ENCODE peak calls at places on chromosomes 13 and 19, in ten cellular contexts. One of them, this sample, is unnamed.

GRCh38 chr13:51122868-51123267 is 11.8 kb upstream of the C13orf42 start:
- DNase-seq in fibroblast of lung: no peak
- DNase-seq in NCI-H1105: no peak
- DNase-seq in GM23338: no peak
- DNase-seq in GM03348: no peak
- DNase-seq in right atrium auricular region: no peak
- DNase-seq in sciatic nerve: no peak
- DNase-seq in AG10803: no peak
- DNase-seq in NCI-H2029 treated with DMSO at 0.1 percent for 48 hours: no peak
- DNase-seq in mammary epithelial cell: no peak
- DNase-seq in this sample: no peak

GRCh38 chr13:106373304-106373988 is 162.0 kb downstream of the EFNB2 start:
- DNase-seq in GM03348: no peak
- DNase-seq in right atrium auricular region: no peak
- DNase-seq in NCI-H1105: peak
- DNase-seq in AG10803: no peak
- DNase-seq in GM23338: no peak
- DNase-seq in NCI-H2029 treated with DMSO at 0.1 percent for 48 hours: no peak
- DNase-seq in sciatic nerve: no peak
- DNase-seq in fibroblast of lung: peak
- DNase-seq in mammary epithelial cell: no peak
- DNase-seq in this sample: no peak

GRCh38 chr13:91889641-91890040 is 491.2 kb downstream of the GPC5 start:
- DNase-seq in fibroblast of lung: no peak
- DNase-seq in NCI-H2029 treated with DMSO at 0.1 percent for 48 hours: no peak
- DNase-seq in AG10803: no peak
- DNase-seq in right atrium auricular region: no peak
- DNase-seq in mammary epithelial cell: no peak
- DNase-seq in sciatic nerve: no peak
- DNase-seq in GM23338: no peak
- DNase-seq in NCI-H1105: no peak
- DNase-seq in GM03348: no peak
- DNase-seq in this sample: no peak

GRCh38 chr19:33552191-33552927 is 30.8 kb upstream of the PEPD start:
- DNase-seq in GM03348: no peak
- DNase-seq in GM23338: no peak
- DNase-seq in NCI-H1105: no peak
- DNase-seq in AG10803: no peak
- DNase-seq in sciatic nerve: peak
- DNase-seq in NCI-H2029 treated with DMSO at 0.1 percent for 48 hours: no peak
- DNase-seq in mammary epithelial cell: no peak
- DNase-seq in fibroblast of lung: no peak
- DNase-seq in right atrium auricular region: no peak
- DNase-seq in this sample: no peak

GRCh38 chr19:40420766-40421467 is 4.9 kb downstream of the SERTAD1 start:
- DNase-seq in GM03348: peak
- DNase-seq in AG10803: peak
- DNase-seq in GM23338: peak
- DNase-seq in sciatic nerve: peak
- DNase-seq in NCI-H1105: peak
- DNase-seq in mammary epithelial cell: peak
- DNase-seq in fibroblast of lung: peak
- DNase-seq in NCI-H2029 treated with DMSO at 0.1 percent for 48 hours: peak
- DNase-seq in right atrium auricular region: peak
- DNase-seq in this sample: peak

GRCh38 chr13:48635478-48635877 is 18.3 kb upstream of the CYSLTR2 start:
- DNase-seq in right atrium auricular region: no peak
- DNase-seq in fibroblast of lung: no peak
- DNase-seq in GM23338: no peak
- DNase-seq in NCI-H2029 treated with DMSO at 0.1 percent for 48 hours: no peak
- DNase-seq in AG10803: no peak
- DNase-seq in GM03348: no peak
- DNase-seq in sciatic nerve: no peak
- DNase-seq in NCI-H1105: no peak
- DNase-seq in mammary epithelial cell: no peak
- DNase-seq in this sample: no peak

GRCh38 chr19:1016647-1017114 is 4.2 kb downstream of the TMEM259 start:
- DNase-seq in GM23338: no peak
- DNase-seq in GM03348: peak
- DNase-seq in NCI-H2029 treated with DMSO at 0.1 percent for 48 hours: no peak
- DNase-seq in AG10803: peak
- DNase-seq in sciatic nerve: no peak
- DNase-seq in NCI-H1105: no peak
- DNase-seq in fibroblast of lung: peak
- DNase-seq in right atrium auricular region: no peak
- DNase-seq in mammary epithelial cell: peak
- DNase-seq in this sample: peak

GRCh38 chr19:33718668-33719259 is 77.9 kb upstream of the KCTD15 start:
- DNase-seq in sciatic nerve: no peak
- DNase-seq in NCI-H2029 treated with DMSO at 0.1 percent for 48 hours: no peak
- DNase-seq in GM03348: no peak
- DNase-seq in mammary epithelial cell: no peak
- DNase-seq in NCI-H1105: no peak
- DNase-seq in right atrium auricular region: no peak
- DNase-seq in GM23338: no peak
- DNase-seq in AG10803: no peak
- DNase-seq in fibroblast of lung: no peak
- DNase-seq in this sample: no peak

GRCh38 chr19:2149980-2150793 is 1.2 kb downstream of the AP3D1 start:
- DNase-seq in fibroblast of lung: no peak
- DNase-seq in right atrium auricular region: no peak
- DNase-seq in GM23338: peak
- DNase-seq in NCI-H2029 treated with DMSO at 0.1 percent for 48 hours: no peak
- DNase-seq in GM03348: peak
- DNase-seq in mammary epithelial cell: peak
- DNase-seq in sciatic nerve: no peak
- DNase-seq in AG10803: peak
- DNase-seq in NCI-H1105: no peak
- DNase-seq in this sample: no peak

GRCh38 chr19:9986787-9987281 is 23.5 kb downstream of the COL5A3 start:
- DNase-seq in NCI-H2029 treated with DMSO at 0.1 percent for 48 hours: no peak
- DNase-seq in fibroblast of lung: peak
- DNase-seq in mammary epithelial cell: no peak
- DNase-seq in NCI-H1105: no peak
- DNase-seq in GM23338: peak
- DNase-seq in right atrium auricular region: peak
- DNase-seq in sciatic nerve: no peak
- DNase-seq in AG10803: peak
- DNase-seq in GM03348: peak
- DNase-seq in this sample: peak

GRCh38 chr19:55620410-55620809 is 4.0 kb downstream of the ZNF784 start:
- DNase-seq in mammary epithelial cell: no peak
- DNase-seq in sciatic nerve: no peak
- DNase-seq in GM23338: no peak
- DNase-seq in NCI-H2029 treated with DMSO at 0.1 percent for 48 hours: no peak
- DNase-seq in GM03348: no peak
- DNase-seq in fibroblast of lung: no peak
- DNase-seq in right atrium auricular region: no peak
- DNase-seq in NCI-H1105: no peak
- DNase-seq in AG10803: peak
- DNase-seq in this sample: no peak

GRCh38 chr19:48338802-48339660 is 13.7 kb downstream of the EMP3 start:
- DNase-seq in mammary epithelial cell: no peak
- DNase-seq in NCI-H1105: no peak
- DNase-seq in right atrium auricular region: no peak
- DNase-seq in AG10803: no peak
- DNase-seq in GM03348: no peak
- DNase-seq in NCI-H2029 treated with DMSO at 0.1 percent for 48 hours: no peak
- DNase-seq in fibroblast of lung: no peak
- DNase-seq in sciatic nerve: no peak
- DNase-seq in GM23338: no peak
- DNase-seq in this sample: no peak

GRCh38 chr13:80126382-80127068 is 214.4 kb downstream of the SPRY2 start:
- DNase-seq in GM03348: no peak
- DNase-seq in right atrium auricular region: no peak
- DNase-seq in AG10803: no peak
- DNase-seq in fibroblast of lung: no peak
- DNase-seq in sciatic nerve: no peak
- DNase-seq in mammary epithelial cell: no peak
- DNase-seq in NCI-H1105: no peak
- DNase-seq in GM23338: no peak
- DNase-seq in NCI-H2029 treated with DMSO at 0.1 percent for 48 hours: no peak
- DNase-seq in this sample: no peak

GRCh38 chr13:27549406-27549981 is 70.8 kb downstream of the LNX2 start:
- DNase-seq in AG10803: no peak
- DNase-seq in fibroblast of lung: no peak
- DNase-seq in mammary epithelial cell: peak
- DNase-seq in NCI-H1105: no peak
- DNase-seq in GM23338: no peak
- DNase-seq in sciatic nerve: no peak
- DNase-seq in NCI-H2029 treated with DMSO at 0.1 percent for 48 hours: peak
- DNase-seq in GM03348: no peak
- DNase-seq in right atrium auricular region: no peak
- DNase-seq in this sample: no peak

GRCh38 chr13:113843063-113843654 is 20.7 kb downstream of the GAS6 start:
- DNase-seq in GM23338: no peak
- DNase-seq in right atrium auricular region: no peak
- DNase-seq in sciatic nerve: no peak
- DNase-seq in mammary epithelial cell: no peak
- DNase-seq in GM03348: no peak
- DNase-seq in NCI-H2029 treated with DMSO at 0.1 percent for 48 hours: no peak
- DNase-seq in AG10803: no peak
- DNase-seq in NCI-H1105: no peak
- DNase-seq in fibroblast of lung: no peak
- DNase-seq in this sample: no peak

GRCh38 chr13:33052446-33052845 is 36.2 kb downstream of the KL start:
- DNase-seq in AG10803: peak
- DNase-seq in mammary epithelial cell: no peak
- DNase-seq in GM23338: no peak
- DNase-seq in sciatic nerve: no peak
- DNase-seq in NCI-H2029 treated with DMSO at 0.1 percent for 48 hours: no peak
- DNase-seq in fibroblast of lung: peak
- DNase-seq in NCI-H1105: no peak
- DNase-seq in right atrium auricular region: no peak
- DNase-seq in GM03348: peak
- DNase-seq in this sample: peak

GRCh38 chr13:47277774-47278173 is 380.9 kb upstream of the HTR2A start:
- DNase-seq in right atrium auricular region: no peak
- DNase-seq in sciatic nerve: no peak
- DNase-seq in AG10803: peak
- DNase-seq in GM03348: peak
- DNase-seq in NCI-H1105: no peak
- DNase-seq in fibroblast of lung: peak
- DNase-seq in mammary epithelial cell: peak
- DNase-seq in NCI-H2029 treated with DMSO at 0.1 percent for 48 hours: no peak
- DNase-seq in GM23338: no peak
- DNase-seq in this sample: no peak

GRCh38 chr13:94251801-94252200 is 227.7 kb downstream of the DCT start:
- DNase-seq in NCI-H2029 treated with DMSO at 0.1 percent for 48 hours: no peak
- DNase-seq in right atrium auricular region: no peak
- DNase-seq in AG10803: peak
- DNase-seq in NCI-H1105: no peak
- DNase-seq in GM03348: peak
- DNase-seq in GM23338: no peak
- DNase-seq in fibroblast of lung: peak
- DNase-seq in sciatic nerve: no peak
- DNase-seq in mammary epithelial cell: no peak
- DNase-seq in this sample: peak

GRCh38 chr19:21321134-21321533 is 8.1 kb downstream of the ZNF708 start:
- DNase-seq in NCI-H1105: no peak
- DNase-seq in right atrium auricular region: no peak
- DNase-seq in GM03348: no peak
- DNase-seq in AG10803: no peak
- DNase-seq in GM23338: no peak
- DNase-seq in sciatic nerve: no peak
- DNase-seq in fibroblast of lung: no peak
- DNase-seq in NCI-H2029 treated with DMSO at 0.1 percent for 48 hours: no peak
- DNase-seq in mammary epithelial cell: peak
- DNase-seq in this sample: no peak

GRCh38 chr13:93987458-93987857 is 492.0 kb downstream of the DCT start:
- DNase-seq in AG10803: no peak
- DNase-seq in fibroblast of lung: no peak
- DNase-seq in sciatic nerve: no peak
- DNase-seq in NCI-H2029 treated with DMSO at 0.1 percent for 48 hours: no peak
- DNase-seq in right atrium auricular region: no peak
- DNase-seq in mammary epithelial cell: no peak
- DNase-seq in NCI-H1105: no peak
- DNase-seq in GM03348: no peak
- DNase-seq in GM23338: no peak
- DNase-seq in this sample: no peak

GRCh38 chr13:80441968-80442367 is 101.0 kb upstream of the SPRY2 start:
- DNase-seq in GM23338: no peak
- DNase-seq in AG10803: no peak
- DNase-seq in fibroblast of lung: no peak
- DNase-seq in right atrium auricular region: no peak
- DNase-seq in GM03348: no peak
- DNase-seq in NCI-H2029 treated with DMSO at 0.1 percent for 48 hours: no peak
- DNase-seq in mammary epithelial cell: no peak
- DNase-seq in sciatic nerve: no peak
- DNase-seq in NCI-H1105: no peak
- DNase-seq in this sample: no peak